ENCODE peak calls at places on chromosomes 11 and 22, in four cellular contexts. F is HL-60, U is fibroblast of pulmonary artery, Q is colonic mucosa. B is an unnamed sample.

GRCh38 chr11:99822846-99823565 is 802.3 kb downstream of the CNTN5 start:
- DNase-seq in U (no peak), Q (no peak), F (no peak), B (no peak)

GRCh38 chr11:128458316-128458715 is 129.0 kb downstream of the ETS1 start:
- DNase-seq in F (no peak), U (peak), Q (no peak), B (peak)

GRCh38 chr11:33179431-33179830 is 18.2 kb upstream of the CSTF3 start:
- DNase-seq in U (peak), Q (no peak), F (no peak), B (no peak)

GRCh38 chr22:23110922-23111527 is 30.8 kb downstream of the RSPH14 start:
- DNase-seq in U (no peak), Q (no peak), F (no peak), B (peak)

GRCh38 chr11:107689317-107690202 is 22.3 kb downstream of the SLN start:
- DNase-seq in Q (peak), U (peak), F (no peak), B (peak)

GRCh38 chr11:78168539-78169477 is 19.6 kb downstream of the KCTD21 start:
- DNase-seq in F (no peak), Q (peak), U (peak), B (peak)

GRCh38 chr11:67522844-67523555 is at the start of gene CABP2:
- DNase-seq in F (no peak), U (no peak), Q (no peak), B (no peak)

GRCh38 chr11:68411501-68411991 is 49.0 kb upstream of the PPP6R3 start:
- DNase-seq in U (no peak), F (no peak), Q (peak), B (no peak)

GRCh38 chr11:123233280-123233977 is 38.4 kb upstream of the CLMP start:
- DNase-seq in F (no peak), U (no peak), Q (no peak), B (no peak)

GRCh38 chr11:128279861-128280260 is 307.5 kb downstream of the ETS1 start:
- DNase-seq in Q (no peak), U (peak), F (no peak), B (peak)

GRCh38 chr22:29225422-29226090 is 19.9 kb downstream of the EMID1 start:
- DNase-seq in Q (peak), U (peak), F (no peak), B (peak)

GRCh38 chr11:46918087-46918751 is at the start of gene LRP4:
- DNase-seq in U (no peak), F (no peak), Q (peak), B (no peak)

GRCh38 chr22:44203203-44203602 is 22.5 kb downstream of the PARVG start:
- DNase-seq in F (no peak), U (no peak), Q (no peak), B (no peak)

GRCh38 chr11:59783632-59784090 is 26.9 kb downstream of the MRPL16 start:
- DNase-seq in F (no peak), Q (no peak), U (no peak), B (no peak)

GRCh38 chr22:25021976-25022711 is 69.6 kb downstream of the KIAA1671 start:
- DNase-seq in Q (no peak), U (no peak), F (no peak), B (no peak)

GRCh38 chr11:35688023-35688422 is 25.4 kb downstream of the TRIM44 start:
- DNase-seq in Q (no peak), F (no peak), U (peak), B (no peak)

GRCh38 chr11:72814139-72814830 is at the start of gene ATG16L2:
- DNase-seq in U (peak), Q (peak), F (peak), B (peak)
- TF ChIP-seq CTCF in U (no peak), Q (no peak), F (no peak), B (no peak)

GRCh38 chr22:38136607-38137006 is 26.1 kb upstream of the BAIAP2L2 start:
- DNase-seq in Q (no peak), U (peak), F (no peak), B (no peak)
- TF ChIP-seq CTCF in Q (no peak), U (no peak), F (no peak), B (no peak)

DNA sequence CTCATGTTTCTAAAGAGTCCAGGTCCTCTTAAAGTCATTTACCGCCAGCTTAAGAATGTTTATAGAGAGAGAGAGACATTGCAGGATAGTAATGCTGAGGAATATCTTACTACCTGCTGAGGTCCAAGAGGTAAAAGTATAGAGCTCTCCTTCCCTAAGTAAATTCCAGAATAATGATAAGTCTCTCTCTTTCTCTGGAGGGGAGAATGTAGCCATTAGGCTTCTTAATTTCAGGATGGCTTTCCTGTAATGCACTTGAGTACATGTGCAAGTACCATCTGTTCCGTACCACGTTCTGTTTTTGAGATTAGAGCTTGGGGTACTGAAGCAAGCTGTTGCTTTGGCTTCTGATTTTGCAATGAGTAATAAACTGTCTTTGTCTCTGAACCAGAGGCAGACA is 1314.0 kb downstream of the JRKL start:
- DNase-seq in F (no peak), Q (no peak), U (no peak), B (no peak)
- TF ChIP-seq CTCF in F (no peak), Q (no peak), U (no peak), B (no peak)

GRCh38 chr11:58292017-58292416 is 24.0 kb upstream of the OR10W1 start:
- DNase-seq in Q (no peak), F (no peak), U (no peak), B (no peak)

GRCh38 chr11:58289266-58289665 is 21.2 kb upstream of the OR10W1 start:
- DNase-seq in Q (no peak), F (no peak), U (no peak), B (no peak)

GRCh38 chr11:58285483-58286040 is 17.5 kb upstream of the OR10W1 start:
- DNase-seq in Q (no peak), F (no peak), U (no peak), B (no peak)

DNA sequence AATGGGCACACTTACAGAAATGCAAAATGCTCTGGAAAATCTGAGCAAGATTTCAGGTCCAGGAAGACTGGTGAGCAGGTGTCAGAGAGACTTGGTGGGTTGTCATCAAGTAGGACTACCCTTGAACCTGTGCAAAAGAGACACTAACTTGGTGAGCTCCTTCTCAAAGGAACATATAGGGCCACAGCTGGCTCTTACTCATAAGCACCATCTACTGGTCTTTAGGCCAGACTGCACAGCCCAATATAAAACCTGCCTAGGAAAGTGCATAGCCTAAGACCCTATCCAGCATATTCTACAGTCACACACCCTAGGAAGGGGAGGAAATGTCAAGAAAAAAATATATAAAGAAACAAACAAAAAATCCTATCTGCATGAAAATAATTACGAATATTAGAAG is 18.2 kb upstream of the OR10W1 start:
- DNase-seq in F (no peak), Q (peak), U (peak), B (peak)
- TF ChIP-seq CTCF in F (peak), Q (peak), U (peak), B (peak)

DNA sequence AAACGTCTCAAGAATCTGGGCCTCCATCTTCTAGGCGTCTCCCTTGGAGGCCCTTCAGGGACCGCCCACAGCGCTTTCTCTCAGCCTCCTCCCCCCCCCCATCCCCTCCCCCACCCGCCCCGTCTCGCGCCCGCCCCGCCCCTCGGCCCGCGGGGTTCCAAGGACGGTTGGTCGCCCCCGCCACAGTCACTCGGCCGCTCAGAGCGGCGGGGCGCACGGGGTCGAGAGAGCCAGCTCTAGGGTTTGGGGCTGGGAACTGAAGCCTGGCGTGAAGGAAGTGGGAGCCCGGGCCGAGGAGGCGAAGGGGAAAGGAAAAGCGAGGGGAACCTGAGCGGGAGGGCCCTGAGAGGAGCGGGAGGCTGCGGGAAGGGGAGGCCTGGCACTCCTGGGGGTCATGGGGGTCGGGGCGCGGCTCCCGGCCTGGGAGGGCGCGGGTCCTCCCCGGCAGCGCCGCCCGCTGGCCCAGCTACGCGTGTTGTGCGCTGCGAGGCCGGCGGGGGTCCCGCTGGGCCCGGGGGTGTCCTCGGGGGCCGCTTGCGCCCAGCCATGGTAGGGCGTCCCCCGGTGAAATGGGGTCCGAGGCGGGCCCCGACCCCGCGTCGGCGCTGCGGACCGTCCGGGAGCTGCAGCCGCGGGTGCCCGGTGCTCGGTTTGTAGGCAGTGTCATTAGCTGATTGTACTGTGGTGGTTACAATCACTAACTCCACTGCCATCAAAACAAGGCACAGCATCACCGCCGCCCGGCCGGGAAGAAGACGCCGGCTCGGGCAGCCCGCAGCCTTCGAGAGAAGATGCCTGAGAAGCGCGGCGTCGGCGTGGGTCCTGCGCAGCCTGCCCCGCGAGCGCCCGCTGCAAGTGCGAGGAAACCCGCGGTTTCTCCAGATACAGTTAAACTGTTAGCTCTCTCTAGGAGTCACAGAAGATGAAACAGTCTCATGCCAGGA is at the start of gene BTG4:
- DNase-seq in Q (no peak), U (no peak), F (no peak), B (no peak)
- TF ChIP-seq CTCF in Q (no peak), U (no peak), F (no peak), B (no peak)

DNA sequence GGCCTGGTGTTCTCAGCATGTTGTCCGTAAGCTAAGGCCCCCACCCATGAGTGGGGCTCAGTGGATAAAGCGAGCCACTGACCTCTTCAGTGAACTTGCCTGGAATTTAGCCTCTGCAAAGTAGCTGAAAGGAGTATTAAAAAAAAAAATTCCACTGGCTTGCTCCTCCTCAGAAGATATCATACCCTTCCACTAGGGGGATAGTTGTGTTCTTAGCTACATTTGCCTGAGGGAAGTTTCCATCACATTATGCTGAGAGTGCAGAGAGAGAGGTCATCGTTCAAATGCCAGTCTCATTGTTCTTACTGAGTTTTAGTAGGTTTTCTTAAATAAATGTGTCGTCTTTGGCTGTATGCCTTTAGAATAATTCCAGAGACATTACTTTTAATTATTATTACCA is 879.7 kb downstream of the JRKL start:
- DNase-seq in Q (no peak), U (peak), F (no peak), B (peak)
- TF ChIP-seq CTCF in Q (no peak), U (peak), F (no peak), B (peak)

GRCh38 chr22:39421691-39422090 is 22.1 kb downstream of the TAB1 start:
- DNase-seq in U (no peak), F (no peak), Q (no peak), B (no peak)
- TF ChIP-seq CTCF in U (no peak), F (no peak), Q (no peak), B (no peak)

GRCh38 chr11:115581871-115582639 is 77.8 kb upstream of the CADM1 start:
- DNase-seq in F (no peak), U (no peak), Q (peak), B (no peak)
- TF ChIP-seq CTCF in F (no peak), U (no peak), Q (no peak), B (no peak)

GRCh38 chr22:49042066-49042465 is 785.6 kb downstream of the BRD1 start:
- DNase-seq in U (no peak), Q (no peak), F (no peak), B (no peak)

GRCh38 chr22:49037701-49038245 is 789.9 kb downstream of the BRD1 start:
- DNase-seq in Q (no peak), U (no peak), F (no peak), B (no peak)

GRCh38 chr22:49040754-49041467 is 786.8 kb downstream of the BRD1 start:
- DNase-seq in F (no peak), U (no peak), Q (no peak), B (no peak)

GRCh38 chr22:49039625-49040024 is 788.0 kb downstream of the BRD1 start:
- DNase-seq in U (no peak), Q (no peak), F (no peak), B (no peak)

DNA sequence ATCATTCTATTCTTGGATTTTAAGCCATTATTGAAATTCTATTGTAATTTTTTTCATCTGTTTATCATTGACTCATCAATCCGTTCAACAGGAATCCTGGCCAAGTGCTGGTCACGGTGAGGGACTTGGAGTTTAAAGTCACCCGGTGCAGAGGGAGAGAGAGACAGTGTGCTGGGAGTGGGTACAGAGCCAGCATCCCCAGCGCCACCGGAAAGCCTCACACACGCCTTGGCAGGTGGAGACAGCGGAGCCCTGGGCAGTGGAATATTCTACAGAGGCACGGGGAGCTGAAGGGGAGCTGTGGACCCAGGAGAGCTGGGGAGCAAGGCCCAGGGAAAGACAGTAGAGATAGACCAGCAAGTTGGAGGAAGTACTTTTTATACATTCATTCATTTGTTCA is 787.6 kb downstream of the BRD1 start:
- DNase-seq in Q (no peak), F (no peak), U (no peak), B (no peak)
- TF ChIP-seq CTCF in Q (no peak), F (no peak), U (no peak), B (no peak)

GRCh38 chr22:50016988-50017700 is 4.6 kb upstream of the IL17REL start:
- DNase-seq in F (no peak), U (peak), Q (no peak), B (peak)

GRCh38 chr22:50015451-50016307 is 3.1 kb upstream of the IL17REL start:
- DNase-seq in U (no peak), F (no peak), Q (no peak), B (no peak)

GRCh38 chr22:50017701-50018224 is 5.2 kb upstream of the IL17REL start:
- DNase-seq in Q (no peak), U (no peak), F (no peak), B (no peak)

GRCh38 chr22:50014655-50015401 is 2.3 kb upstream of the IL17REL start:
- DNase-seq in F (no peak), Q (no peak), U (no peak), B (no peak)

GRCh38 chr22:50016308-50016987 is 3.9 kb upstream of the IL17REL start:
- DNase-seq in U (no peak), Q (no peak), F (no peak), B (no peak)
- TF ChIP-seq CTCF in U (no peak), Q (no peak), F (no peak), B (no peak)

B was measured in MCF 10A.